ENCODE peak calls at places on chromosome X, in eight cellular contexts. X is mesendoderm, M is spleen, S is cardiac muscle cell, F is tibial artery, T is hepatocyte, W is IMR-90, N is neuronal stem cell. E is an unnamed sample.

GRCh38 chrX:110087485-110088356 is 84.8 kb downstream of the TMEM164 start:
- DNase-seq in X (peak; percentile 2), M (no peak), S (no peak), F (peak; percentile 22), T (peak; percentile 50), W (peak; percentile 94), N (no peak), E (no peak)

GRCh38 chrX:13419276-13419675 is 99.4 kb upstream of the ATXN3L start:
- DNase-seq in X (no peak), M (no peak), S (no peak), F (no peak), T (no peak), W (no peak), N (no peak), E (no peak)

GRCh38 chrX:124209792-124210576 is 122.5 kb upstream of the TEX13D start:
- DNase-seq in X (no peak), M (no peak), S (no peak), F (no peak), T (no peak), W (no peak), N (no peak), E (no peak)

GRCh38 chrX:84189125-84189524 is 1.1 kb upstream of the RPS6KA6 start:
- DNase-seq in X (peak; percentile 12), M (no peak), S (peak; percentile 13), F (no peak), T (peak; percentile 19), W (no peak), N (no peak), E (no peak)

GRCh38 chrX:110803506-110803905 is 7.9 kb upstream of the CHRDL1 start:
- DNase-seq in X (no peak), M (no peak), S (no peak), F (no peak), T (no peak), W (peak; percentile 1), N (no peak), E (no peak)

GRCh38 chrX:10329984-10330383 is 173.2 kb downstream of the CLCN4 start:
- DNase-seq in X (no peak), M (no peak), S (no peak), F (no peak), T (no peak), W (no peak), N (no peak), E (no peak)

GRCh38 chrX:136953867-136954787 is 73.6 kb upstream of the RBMX start:
- DNase-seq in X (peak; percentile 68), M (no peak), S (peak; percentile 72), F (peak; percentile 68), T (peak; percentile 83), W (peak; percentile 67), N (peak; percentile 45), E (peak; percentile 55)

GRCh38 chrX:79107891-79108718 is 36.4 kb upstream of the GPR174 start:
- DNase-seq in X (no peak), M (no peak), S (no peak), F (no peak), T (no peak), W (no peak), N (no peak), E (no peak)

GRCh38 chrX:100812216-100813158 is 7.7 kb upstream of the CSTF2 start:
- DNase-seq in X (peak; percentile 87), M (no peak), S (no peak), F (no peak), T (no peak), W (no peak), N (no peak), E (no peak)

GRCh38 chrX:39162322-39162721 is 361.1 kb downstream of the MID1IP1 start:
- DNase-seq in X (no peak), M (peak; percentile 79), S (no peak), F (no peak), T (peak; percentile 45), W (no peak), N (no peak), E (peak; percentile 53)

GRCh38 chrX:39930777-39931553 is 166.8 kb downstream of the BCOR start:
- DNase-seq in X (no peak), M (no peak), S (no peak), F (no peak), T (no peak), W (no peak), N (no peak), E (no peak)

GRCh38 chrX:71919436-71919835 is 8.8 kb downstream of the NHSL2 start:
- DNase-seq in X (no peak), M (no peak), S (no peak), F (no peak), T (no peak), W (peak; percentile 19), N (no peak), E (no peak)

GRCh38 chrX:140503714-140504351 is 1.0 kb downstream of the SOX3 start:
- DNase-seq in X (peak; percentile 61), M (no peak), S (peak; percentile 68), F (no peak), T (peak; percentile 53), W (peak; percentile 7), N (no peak), E (no peak)

GRCh38 chrX:3962511-3963350 is 249.3 kb upstream of the PRKX start:
- DNase-seq in X (peak; percentile 29), M (no peak), S (peak; percentile 45), F (no peak), T (peak; percentile 61), W (peak; percentile 16), N (peak; percentile 27), E (no peak)

GRCh38 chrX:152343306-152343705 is 107.8 kb downstream of the GABRA3 start:
- DNase-seq in X (peak; percentile 14), M (no peak), S (peak; percentile 3), F (no peak), T (no peak), W (no peak), N (no peak), E (no peak)

GRCh38 chrX:123155327-123155726 is 28.8 kb upstream of the GRIA3 start:
- DNase-seq in X (no peak), M (no peak), S (no peak), F (no peak), T (no peak), W (no peak), N (no peak), E (no peak)

GRCh38 chrX:10508891-10509290 is 111.5 kb downstream of the MID1 start:
- DNase-seq in X (no peak), M (no peak), S (no peak), F (no peak), T (no peak), W (no peak), N (no peak), E (no peak)

GRCh38 chrX:7420712-7421111 is 272.8 kb upstream of the PUDP start:
- DNase-seq in X (peak; percentile 2), M (no peak), S (no peak), F (no peak), T (no peak), W (no peak), N (no peak), E (no peak)

GRCh38 chrX:3713225-3713936 is at the start of gene PRKX:
- DNase-seq in X (peak; percentile 64), M (peak; percentile 94), S (peak; percentile 81), F (peak; percentile 25), T (peak; percentile 79), W (peak; percentile 36), N (no peak), E (peak; percentile 58)

GRCh38 chrX:130002541-130002940 is 20.1 kb downstream of the BCORL1 start:
- DNase-seq in X (no peak), M (no peak), S (no peak), F (no peak), T (no peak), W (no peak), N (no peak), E (no peak)

GRCh38 chrX:39726810-39727209 is 370.9 kb downstream of the BCOR start:
- DNase-seq in X (peak; percentile 37), M (no peak), S (no peak), F (no peak), T (no peak), W (peak; percentile 58), N (no peak), E (no peak)

GRCh38 chrX:106323357-106323756 is 155.3 kb downstream of the PWWP3B start:
- DNase-seq in X (no peak), M (peak; percentile 61), S (no peak), F (no peak), T (no peak), W (no peak), N (no peak), E (no peak)

GRCh38 chrX:50081282-50081955 is 119.4 kb downstream of the AKAP4 start:
- DNase-seq in X (peak; percentile 56), M (no peak), S (peak; percentile 49), F (peak; percentile 29), T (peak; percentile 37), W (peak; percentile 13), N (no peak), E (peak; percentile 62)

DNA sequence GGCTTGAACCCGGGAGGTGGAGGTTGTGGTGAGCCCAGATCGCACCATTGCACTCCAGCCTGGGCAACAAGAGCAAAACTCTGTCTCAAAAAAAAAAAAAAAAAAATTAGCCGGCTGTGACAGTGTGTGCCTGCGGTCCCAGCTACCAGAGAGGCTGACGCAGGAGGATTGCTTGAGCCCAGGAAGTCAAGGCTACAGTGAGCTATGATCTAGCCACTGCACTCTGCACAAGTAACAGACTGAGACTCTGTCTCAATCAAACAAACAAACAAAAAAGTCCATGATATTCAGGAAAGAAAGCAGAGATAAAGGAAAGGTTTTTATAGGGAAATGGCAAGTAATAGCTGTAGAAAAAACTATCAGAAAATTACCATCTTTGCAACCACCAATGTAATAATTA is 2.1 kb upstream of the LAGE3 start:
- DNase-seq in X (no peak), M (no peak), S (no peak), F (no peak), T (no peak), W (no peak), N (no peak), E (no peak)
- H3K4me1 ChIP-seq in X (no peaks in the 10 kb centered on the region), M (peaks cover 34% of the 10 kb centered on the region), S (no peaks in the 10 kb centered on the region), F (no peaks in the 10 kb centered on the region), T (no peaks in the 10 kb centered on the region), W (peaks cover 2% of the 10 kb centered on the region), N (peaks cover 2% of the 10 kb centered on the region), E (peaks cover 15% of the 10 kb centered on the region)

DNA sequence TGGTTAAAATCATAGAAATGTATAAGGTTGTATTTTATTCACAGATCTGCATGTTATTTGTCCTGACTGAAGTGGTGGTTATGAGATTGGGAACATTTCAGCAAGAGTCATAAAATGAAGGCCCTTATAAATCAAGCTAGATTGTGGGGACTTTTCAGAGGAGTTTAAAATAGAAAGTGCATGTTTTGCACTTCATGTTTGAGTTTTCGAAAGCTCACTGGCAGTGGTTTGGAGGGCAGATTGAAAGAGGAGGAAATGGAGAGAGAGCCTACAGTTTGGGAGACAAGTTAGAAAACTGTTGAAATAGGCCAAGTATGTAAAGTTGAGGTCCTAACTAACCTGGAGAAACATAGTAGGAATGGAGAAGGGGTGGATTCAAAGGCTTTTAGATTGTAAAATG is 124.9 kb downstream of the KDM6A start:
- DNase-seq in X (no peak), M (no peak), S (no peak), F (no peak), T (no peak), W (no peak), N (no peak), E (no peak)
- H3K4me3 ChIP-seq in X (no peak overlapping the region), M (no peak overlapping the region), S (no peak overlapping the region), F (no peak overlapping the region), T (no peak overlapping the region), W (no peak overlapping the region), N (no peak overlapping the region), E (no peak overlapping the region)

GRCh38 chrX:23826653-23827052 is 43.7 kb downstream of the SAT1 start:
- DNase-seq in X (no peak), M (peak; percentile 27), S (no peak), F (no peak), T (no peak), W (no peak), N (no peak), E (no peak)
- H3K27ac ChIP-seq in X (no peak overlapping the region), M (no peak overlapping the region), S (no peak overlapping the region), F (no peak overlapping the region), T (no peak overlapping the region), W (no peak overlapping the region), N (no peak overlapping the region), E (no peak overlapping the region)

GRCh38 chrX:20361081-20361889 is 94.6 kb upstream of the RPS6KA3 start:
- DNase-seq in X (peak; percentile 50), M (no peak), S (no peak), F (peak; percentile 34), T (peak; percentile 17), W (peak; percentile 53), N (no peak), E (peak; percentile 48)
- H3K4me1 ChIP-seq in X (peaks cover 2% of the 10 kb centered on the region), M (no peaks in the 10 kb centered on the region), S (peaks cover 3% of the 10 kb centered on the region), F (no peaks in the 10 kb centered on the region), T (peaks cover 7% of the 10 kb centered on the region), W (peaks cover 6% of the 10 kb centered on the region), N (peaks cover 6% of the 10 kb centered on the region), E (peaks cover 8% of the 10 kb centered on the region)

E was measured in lower lobe of right lung.